ENCODE peak calls at places on chromosomes 6 and 20, in seven cellular contexts. T is mesendoderm, Q is tibial nerve, M is lower lobe of right lung, H is fibroblast of lung, R is osteoblast, J is mesenchymal stem cell. Z is an unnamed sample.
A peak's percentile ranks its signal among the peaks of the same experiment; 100 is the strongest.

GRCh38 chr20:44601801-44602204 is 19.4 kb downstream of the PKIG start:
- DNase-seq in T (no peak), H (peak; percentile 88), R (peak; percentile 88), M (no peak), Q (peak; percentile 72), J (peak; percentile 38), Z (peak; percentile 66)

GRCh38 chr6:16522937-16523336 is 238.3 kb downstream of the ATXN1 start:
- DNase-seq in Q (no peak), M (no peak), R (peak; percentile 38), T (no peak), J (no peak), H (no peak), Z (no peak)

GRCh38 chr6:53752856-53753255 is 41.9 kb upstream of the LRRC1 start:
- DNase-seq in T (no peak), H (peak; percentile 86), J (peak; percentile 20), Q (no peak), R (no peak), M (no peak), Z (no peak)

GRCh38 chr6:39003072-39003471 is 45.5 kb upstream of the GLP1R start:
- DNase-seq in T (peak; percentile 58), J (no peak), Q (no peak), H (no peak), M (no peak), R (no peak), Z (no peak)

GRCh38 chr6:6844451-6844974 is 256.0 kb downstream of the LY86 start:
- DNase-seq in T (no peak), R (no peak), Q (no peak), J (no peak), H (no peak), M (no peak), Z (no peak)

GRCh38 chr6:27517928-27518787 is 45.3 kb upstream of the ZNF184 start:
- DNase-seq in Q (no peak), J (no peak), R (no peak), T (no peak), H (no peak), M (no peak), Z (no peak)

GRCh38 chr6:22954749-22955385 is 385.5 kb downstream of the HDGFL1 start:
- DNase-seq in T (no peak), R (no peak), M (no peak), H (peak; percentile 22), J (peak; percentile 51), Q (no peak), Z (no peak)

GRCh38 chr20:62064788-62065668 is 653 bp downstream of the TAF4 start:
- DNase-seq in J (no peak), R (peak; percentile 94), Q (no peak), T (no peak), H (no peak), M (no peak), Z (no peak)

GRCh38 chr20:63101781-63102719 is 95.3 kb upstream of the BHLHE23 start:
- DNase-seq in T (peak; percentile 52), J (peak; percentile 53), Q (no peak), M (peak; percentile 51), H (peak; percentile 27), R (peak; percentile 93), Z (no peak)

GRCh38 chr6:170174124-170174770 is 116.6 kb downstream of the DLL1 start:
- DNase-seq in M (peak; percentile 43), T (no peak), H (no peak), J (no peak), R (peak; percentile 73), Q (no peak), Z (no peak)

GRCh38 chr6:43851204-43851855 is 81.3 kb downstream of the VEGFA start:
- DNase-seq in R (peak; percentile 94), T (peak; percentile 76), J (peak; percentile 70), Q (no peak), M (no peak), H (peak; percentile 90), Z (no peak)

GRCh38 chr20:9514461-9515210 is at the start of gene LAMP5:
- DNase-seq in T (peak; percentile 86), M (peak; percentile 47), R (peak; percentile 87), J (peak; percentile 10), Q (no peak), H (peak; percentile 47), Z (no peak)

GRCh38 chr6:131949615-131949908 is 1.6 kb downstream of the CCN2 start:
- DNase-seq in T (no peak), M (no peak), H (peak; percentile 92), R (peak; percentile 80), Q (no peak), J (peak; percentile 97), Z (no peak)

GRCh38 chr6:42428326-42429041 is 23.2 kb downstream of the TRERF1 start:
- DNase-seq in J (no peak), H (peak; percentile 49), Q (no peak), M (no peak), T (peak; percentile 75), R (no peak), Z (no peak)

GRCh38 chr6:36318690-36319435 is 17.8 kb downstream of the BNIP5 start:
- DNase-seq in Q (no peak), J (no peak), R (no peak), T (no peak), M (no peak), H (no peak), Z (no peak)

GRCh38 chr6:13201336-13201735 is 127.0 kb downstream of the TBC1D7 start:
- DNase-seq in R (no peak), J (no peak), T (no peak), Q (no peak), M (no peak), H (no peak), Z (no peak)
- H3K27ac ChIP-seq in R (no peak overlapping the region), J (no peak overlapping the region), T (no peak overlapping the region), Q (no peak overlapping the region), M (no peak overlapping the region), H (no peak overlapping the region), Z (no peak overlapping the region)

DNA sequence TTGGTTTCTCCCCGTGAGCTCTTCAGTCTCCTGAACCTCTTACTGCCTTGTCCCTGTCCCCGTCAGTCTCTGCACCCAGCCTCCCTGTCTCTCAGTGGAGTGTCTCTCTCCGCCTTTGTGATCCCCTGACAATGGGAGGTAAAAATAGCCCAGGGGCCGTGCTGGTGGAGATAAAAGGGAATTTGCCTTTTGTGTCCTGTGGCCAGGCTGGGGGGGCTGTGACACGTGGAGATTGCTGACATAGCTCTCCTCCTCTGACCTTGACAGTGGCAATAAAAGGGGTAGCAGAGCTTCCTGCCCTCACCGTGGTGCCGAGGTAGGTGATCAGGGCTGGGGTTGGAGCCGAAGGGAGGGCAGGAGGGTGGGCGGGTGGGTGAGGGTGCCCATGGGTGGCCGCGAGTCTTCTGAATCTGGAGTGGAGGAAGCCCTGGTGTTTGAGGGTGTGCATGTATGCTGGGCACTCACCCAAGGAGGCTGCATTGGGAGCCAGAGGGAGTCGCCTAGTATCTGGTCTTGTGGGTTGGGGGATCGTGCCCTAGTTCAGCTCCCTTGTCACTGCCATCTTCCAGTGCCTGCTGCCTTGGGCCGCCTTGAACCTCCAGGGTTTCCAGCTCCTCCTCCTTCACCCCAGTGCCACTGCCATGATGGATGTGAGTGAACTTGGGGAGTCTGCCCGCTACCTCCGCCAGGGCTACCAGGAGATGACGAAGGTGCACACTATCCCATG is 21.9 kb downstream of the MYH7B start:
- DNase-seq in R (peak; percentile 60), M (no peak), J (no peak), H (no peak), T (peak; percentile 74), Q (no peak), Z (no peak)
- H3K4me1 ChIP-seq in R (no peaks in the 10 kb centered on the region), M (no peaks in the 10 kb centered on the region), J (peaks cover 7% of the 10 kb centered on the region), H (no peaks in the 10 kb centered on the region), T (no peaks in the 10 kb centered on the region), Q (no peaks in the 10 kb centered on the region), Z (no peaks in the 10 kb centered on the region)

DNA sequence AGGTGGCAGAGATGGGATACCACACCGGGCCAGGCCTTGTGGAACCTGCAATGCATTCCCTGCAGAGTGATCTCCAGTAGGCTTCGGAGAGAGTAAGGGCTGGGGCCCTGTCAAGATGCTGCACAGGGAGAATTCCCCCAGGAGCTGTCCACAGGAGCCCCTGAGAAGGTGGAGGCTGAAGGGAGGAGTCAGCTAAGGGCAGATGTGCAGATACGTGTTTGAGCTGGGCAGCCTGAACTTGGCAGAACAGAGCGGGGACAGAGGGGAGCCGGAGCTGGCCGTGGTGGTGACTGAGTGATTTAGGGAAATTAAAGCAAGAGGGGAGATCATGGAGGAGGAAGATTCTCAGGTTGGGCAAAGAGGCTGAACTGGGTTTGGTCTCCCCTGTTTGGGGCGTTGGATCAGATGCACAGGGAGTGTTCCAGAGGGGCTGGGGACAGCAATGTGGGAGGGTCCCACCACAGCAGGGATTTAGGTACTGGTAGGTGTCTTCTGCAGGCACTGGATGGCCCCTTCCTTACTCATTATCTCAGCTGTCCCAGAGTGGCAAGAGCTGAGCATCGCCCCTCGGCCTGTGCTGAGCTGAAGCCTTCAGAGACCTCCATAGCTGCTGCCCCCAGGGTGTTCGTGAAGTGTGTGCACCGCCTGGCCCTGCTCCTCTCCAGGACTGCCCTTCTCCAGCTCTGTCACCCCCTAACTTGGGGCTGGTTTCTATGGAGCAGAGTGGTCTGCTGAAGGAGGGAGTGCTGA is 3.8 kb upstream of the NCR2 start:
- DNase-seq in T (no peak), J (no peak), M (no peak), R (peak; percentile 39), Q (no peak), H (no peak), Z (no peak)
- H3K4me3 ChIP-seq in T (no peak overlapping the region), J (no peak overlapping the region), M (no peak overlapping the region), R (no peak overlapping the region), Q (no peak overlapping the region), H (no peak overlapping the region), Z (no peak overlapping the region)

GRCh38 chr20:47244451-47244850 is 112.0 kb downstream of the ZMYND8 start:
- DNase-seq in R (no peak), H (no peak), Q (no peak), M (no peak), J (no peak), T (no peak), Z (no peak)
- H3K27ac ChIP-seq in R (no peak overlapping the region), H (no peak overlapping the region), Q (no peak overlapping the region), M (no peak overlapping the region), J (no peak overlapping the region), T (no peak overlapping the region), Z (no peak overlapping the region)

DNA sequence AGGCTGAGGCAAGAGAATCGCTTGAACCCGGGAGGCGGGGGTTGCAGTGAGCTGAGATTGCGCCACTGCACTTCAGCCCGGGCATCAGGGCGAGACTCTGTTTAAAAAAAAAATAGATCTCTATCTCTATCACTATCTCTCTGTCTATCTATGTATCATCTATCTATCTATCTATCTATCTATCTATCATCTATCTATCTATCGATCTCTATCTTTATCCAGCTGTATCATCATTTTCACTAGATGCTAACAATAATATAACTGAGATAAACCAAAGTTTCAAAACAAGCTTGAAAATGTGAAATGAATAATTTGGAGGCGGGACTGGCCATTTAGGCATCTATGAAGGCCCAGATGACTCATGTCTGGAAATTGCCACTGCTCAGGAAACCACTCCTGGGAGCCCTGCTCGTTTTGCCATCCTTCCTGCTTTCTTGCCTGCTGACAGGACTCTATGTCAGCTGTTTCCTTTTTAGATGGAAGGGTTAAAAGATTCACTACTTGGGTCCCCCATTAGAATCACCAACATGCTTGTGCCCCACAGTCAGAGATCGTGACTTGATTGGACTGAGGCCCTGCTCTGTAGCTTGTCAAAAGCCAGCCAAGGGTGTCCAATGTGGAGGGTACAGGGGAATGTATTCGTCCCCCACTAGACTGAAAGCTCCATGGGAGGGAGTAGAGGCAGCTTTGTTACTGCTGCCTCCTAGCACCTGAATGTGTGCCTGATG is 61.7 kb downstream of the UTRN start:
- DNase-seq in J (peak; percentile 84), R (peak; percentile 87), Q (no peak), T (peak; percentile 55), H (peak; percentile 87), M (no peak), Z (no peak)
- H3K4me1 ChIP-seq in J (peaks cover 20% of the 10 kb centered on the region), R (peaks cover 30% of the 10 kb centered on the region), Q (no peaks in the 10 kb centered on the region), T (peaks cover 2% of the 10 kb centered on the region), H (peaks cover 10% of the 10 kb centered on the region), M (peaks cover 88% of the 10 kb centered on the region), Z (peaks cover 40% of the 10 kb centered on the region)

Z was measured in thoracic aorta.